ENCODE peak calls at places on chromosomes 12 and 14, in five cellular contexts. F is lower lobe of right lung; X is CD8-positive, alpha-beta T cell; U is tibial artery; L is left ventricle myocardium inferior. A is an unnamed sample.

GRCh38 chr12:76135456-76135855 is 51.0 kb upstream of the NAP1L1 start:
- DNase-seq in F (no peak), X (no peak), U (no peak), L (no peak), A (no peak)

GRCh38 chr12:124833693-124834122 is 30.0 kb downstream of the SCARB1 start:
- DNase-seq in F (no peak), X (no peak), U (peak; percentile 48), L (peak; percentile 47), A (no peak)

GRCh38 chr12:132229926-132230325 is 85.7 kb downstream of the NOC4L start:
- DNase-seq in F (no peak), X (no peak), U (no peak), L (no peak), A (no peak)

GRCh38 chr12:13764748-13765147 is 216.7 kb downstream of the GRIN2B start:
- DNase-seq in F (no peak), X (no peak), U (no peak), L (no peak), A (no peak)

GRCh38 chr12:83856803-83857202 is 1055.8 kb downstream of the SLC6A15 start:
- DNase-seq in F (no peak), X (no peak), U (no peak), L (no peak), A (no peak)

GRCh38 chr14:56580317-56580711 is 716 bp downstream of the TMEM260 start:
- DNase-seq in F (no peak), X (no peak), U (no peak), L (no peak), A (no peak)

GRCh38 chr12:52318241-52318990 is 2.8 kb downstream of the KRT83 start:
- DNase-seq in F (no peak), X (no peak), U (no peak), L (no peak), A (no peak)

GRCh38 chr12:74043343-74043742 is 494.3 kb upstream of the ATXN7L3B start:
- DNase-seq in F (no peak), X (no peak), U (no peak), L (no peak), A (no peak)

GRCh38 chr12:27542628-27543027 is 18.6 kb downstream of the PPFIBP1 start:
- DNase-seq in F (no peak), X (no peak), U (no peak), L (no peak), A (no peak)

GRCh38 chr14:54001189-54001878 is 44.7 kb upstream of the BMP4 start:
- DNase-seq in F (no peak), X (no peak), U (no peak), L (no peak), A (no peak)

GRCh38 chr14:36426836-36427235 is 93.2 kb downstream of the NKX2-1 start:
- DNase-seq in F (no peak), X (no peak), U (no peak), L (no peak), A (no peak)

GRCh38 chr12:107327783-107328182 is 234.4 kb upstream of the CRY1 start:
- DNase-seq in F (no peak), X (no peak), U (no peak), L (no peak), A (no peak)

GRCh38 chr14:97281741-97282140 is 484.6 kb downstream of the VRK1 start:
- DNase-seq in F (no peak), X (no peak), U (no peak), L (no peak), A (no peak)

GRCh38 chr12:8482446-8483080 is 26.8 kb downstream of the CLEC6A start:
- DNase-seq in F (no peak), X (no peak), U (no peak), L (no peak), A (no peak)

GRCh38 chr12:115203661-115204060 is 519.7 kb upstream of the TBX3 start:
- DNase-seq in F (no peak), X (no peak), U (no peak), L (no peak), A (no peak)

GRCh38 chr12:132285991-132286681 is 43.3 kb downstream of the GALNT9 start:
- DNase-seq in F (peak; percentile 69), X (no peak), U (peak; percentile 29), L (peak; percentile 56), A (no peak)

GRCh38 chr14:54572316-54572715 is 5.4 kb downstream of the SAMD4A start:
- DNase-seq in F (no peak), X (no peak), U (no peak), L (no peak), A (no peak)

GRCh38 chr12:114667669-114668150 is 16.3 kb downstream of the TBX3 start:
- DNase-seq in F (no peak), X (no peak), U (no peak), L (no peak), A (no peak)

GRCh38 chr14:55127491-55127951 is 1.5 kb upstream of the LGALS3 start:
- DNase-seq in F (no peak), X (no peak), U (no peak), L (no peak), A (no peak)

GRCh38 chr14:22627506-22628263 is 16.5 kb downstream of the OR6J1 start:
- DNase-seq in F (no peak), X (no peak), U (no peak), L (no peak), A (no peak)

GRCh38 chr12:75848533-75848932 is 183.0 kb downstream of the PHLDA1 start:
- DNase-seq in F (no peak), X (no peak), U (no peak), L (no peak), A (no peak)

GRCh38 chr14:67837011-67837624 is 17.5 kb downstream of the RAD51B start:
- DNase-seq in F (no peak), X (peak; percentile 42), U (peak; percentile 33), L (no peak), A (peak; percentile 33)

GRCh38 chr14:44149597-44149996 is 357.5 kb downstream of the FSCB start:
- DNase-seq in F (no peak), X (no peak), U (no peak), L (no peak), A (no peak)

GRCh38 chr12:120224304-120225199 is 23.6 kb upstream of the RPLP0 start:
- DNase-seq in F (peak; percentile 88), X (no peak), U (no peak), L (peak; percentile 48), A (peak; percentile 62)

GRCh38 chr14:78851189-78851588 is 681.0 kb downstream of the NRXN3 start:
- DNase-seq in F (no peak), X (no peak), U (no peak), L (no peak), A (no peak)

GRCh38 chr12:132290203-132290540 is 39.2 kb downstream of the GALNT9 start:
- DNase-seq in F (peak; percentile 38), X (no peak), U (no peak), L (no peak), A (no peak)

GRCh38 chr14:67187210-67187609 is 2.0 kb upstream of the GARIN2 start:
- DNase-seq in F (no peak), X (no peak), U (no peak), L (no peak), A (no peak)

GRCh38 chr14:101118746-101119610 is 215.5 kb upstream of the RTL1 start:
- DNase-seq in F (no peak), X (no peak), U (peak; percentile 10), L (peak; percentile 43), A (no peak)

DNA sequence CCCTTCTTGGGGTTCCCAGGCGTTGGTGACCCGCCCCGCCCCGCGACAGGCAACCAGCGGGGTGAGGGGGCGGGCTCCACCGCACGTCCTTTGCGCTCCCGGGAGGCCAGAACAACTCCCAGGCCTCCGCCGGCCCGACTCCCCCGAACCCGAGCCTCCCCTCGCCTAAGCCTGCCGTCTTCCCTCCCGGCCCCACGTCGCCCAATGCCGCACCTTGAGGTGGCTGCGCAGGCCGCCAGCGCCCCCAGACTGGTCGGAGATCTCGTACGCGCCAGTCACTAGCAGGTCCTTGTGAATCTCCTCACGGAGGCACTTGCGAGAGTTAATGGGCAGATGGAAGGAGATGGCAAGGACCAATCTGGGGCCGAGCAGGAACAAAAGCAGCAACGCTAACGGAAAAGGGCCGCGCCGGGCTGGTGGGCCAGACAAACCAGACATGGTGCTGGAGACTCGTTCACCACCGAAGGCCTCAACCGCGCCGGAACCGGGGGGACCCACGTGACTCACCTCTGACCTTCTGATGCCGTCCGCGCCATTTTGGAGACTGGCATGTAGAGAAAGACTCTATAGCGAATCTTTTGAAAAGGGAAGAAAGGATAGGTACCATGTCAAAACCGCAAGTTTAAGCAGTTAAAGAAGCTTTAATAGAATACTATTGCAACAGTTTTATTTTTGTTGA is at the start of gene TMED10:
- DNase-seq in F (peak; percentile 91), X (peak; percentile 90), U (peak; percentile 87), L (peak; percentile 88), A (peak; percentile 90)
- TF ChIP-seq CTCF in F (no peak), X (no peak), U (no peak), L (no peak), A (peak; percentile 17)

GRCh38 chr14:106268013-106268727 is 741.8 kb downstream of the TMEM121 start:
- DNase-seq in F (peak; percentile 57), X (peak; percentile 81), U (no peak), L (no peak), A (peak; percentile 35)
- H3K4me3 ChIP-seq in F (no peak overlapping the region), X (no peak overlapping the region), U (no peak overlapping the region), L (no peak overlapping the region), A (no peak overlapping the region)

GRCh38 chr12:48001426-48002178 is 2.7 kb downstream of the COL2A1 start:
- DNase-seq in F (no peak), X (no peak), U (no peak), L (peak; percentile 60), A (no peak)
- H3K27me3 ChIP-seq in F (peaks cover 83% of the 10 kb centered on the region), X (peaks cover 47% of the 10 kb centered on the region), U (no peaks in the 10 kb centered on the region), L (peaks cover 54% of the 10 kb centered on the region), A (peaks cover 13% of the 10 kb centered on the region)

DNA sequence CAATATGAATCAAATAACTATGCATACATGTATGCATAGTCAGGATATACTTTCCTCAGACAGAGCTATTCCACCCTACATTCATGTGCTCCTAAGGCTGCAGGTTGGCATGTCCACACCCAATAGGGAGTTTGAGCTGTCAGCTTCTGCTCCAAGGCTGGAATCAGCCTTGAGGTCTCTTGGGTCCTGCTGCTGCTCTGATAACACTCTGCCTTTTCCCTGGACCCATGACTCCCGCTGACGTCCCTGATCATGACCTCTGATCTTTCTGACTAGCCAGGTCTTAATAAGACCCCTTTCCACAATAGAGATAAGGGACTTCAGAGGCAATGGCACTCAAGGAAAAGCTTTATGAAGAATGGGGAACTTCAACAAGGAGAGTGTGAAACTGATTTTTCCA is 5.7 kb downstream of the PITPNM2 start:
- DNase-seq in F (no peak), X (no peak), U (no peak), L (no peak), A (no peak)
- TF ChIP-seq CTCF in F (no peak), X (no peak), U (no peak), L (no peak), A (no peak)

DNA sequence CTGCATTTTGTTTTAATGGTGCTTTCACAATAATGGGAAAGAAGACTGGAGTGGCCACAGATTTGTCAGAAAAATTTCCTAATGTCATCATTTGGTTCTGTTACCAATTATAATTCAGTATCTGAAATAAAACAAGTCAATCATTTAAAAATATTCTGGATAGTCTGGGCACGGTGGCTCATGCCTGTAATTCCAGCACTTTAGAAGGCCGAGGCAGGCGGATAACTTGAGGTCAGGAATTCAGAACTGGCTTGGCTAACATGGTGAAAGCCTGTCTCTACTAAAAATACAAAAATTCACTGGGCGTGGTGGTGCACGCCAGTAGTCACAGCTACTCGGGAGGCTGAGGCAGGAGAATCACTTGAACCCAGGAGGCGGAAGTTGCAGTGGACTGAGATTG is 4.0 kb upstream of the LIMA1 start:
- DNase-seq in F (no peak), X (no peak), U (no peak), L (no peak), A (no peak)
- H3K4me3 ChIP-seq in F (no peak overlapping the region), X (no peak overlapping the region), U (no peak overlapping the region), L (no peak overlapping the region), A (no peak overlapping the region)

A was measured in GM06990.